ENCODE peak calls at places on chromosome 11, in six cellular contexts. Y, J, L, S, K and H are unnamed samples.

GRCh38 chr11:123174196-123175183 is 20.6 kb downstream of the CLMP start:
- DNase-seq in Y (no peak), J (no peak), L (no peak), S (no peak), K (peak; percentile 72), H (peak; percentile 68)

GRCh38 chr11:94671553-94672366 is 96.4 kb upstream of the AMOTL1 start:
- DNase-seq in Y (no peak), J (no peak), L (no peak), S (no peak), K (peak; percentile 24), H (no peak)

GRCh38 chr11:47443028-47443700 is 5.8 kb downstream of the RAPSN start:
- DNase-seq in Y (no peak), J (no peak), L (no peak), S (no peak), K (no peak), H (no peak)

GRCh38 chr11:7332962-7333361 is 81.3 kb downstream of the SYT9 start:
- DNase-seq in Y (no peak), J (no peak), L (no peak), S (no peak), K (no peak), H (no peak)

GRCh38 chr11:32893091-32893946 is 708 bp downstream of the QSER1 start:
- DNase-seq in Y (peak; percentile 36), J (no peak), L (peak; percentile 64), S (peak; percentile 79), K (peak; percentile 50), H (peak; percentile 75)

GRCh38 chr11:63869171-63869591 is 30.3 kb downstream of the MARK2 start:
- DNase-seq in Y (no peak), J (no peak), L (no peak), S (no peak), K (no peak), H (no peak)

GRCh38 chr11:125407046-125407445 is 89.0 kb downstream of the FEZ1 start:
- DNase-seq in Y (no peak), J (no peak), L (no peak), S (no peak), K (no peak), H (no peak)

GRCh38 chr11:28618426-28618825 is 510.2 kb downstream of the METTL15 start:
- DNase-seq in Y (no peak), J (no peak), L (no peak), S (no peak), K (no peak), H (no peak)

GRCh38 chr11:1375161-1375954 is 14.4 kb upstream of the BRSK2 start:
- DNase-seq in Y (no peak), J (no peak), L (no peak), S (no peak), K (no peak), H (peak; percentile 18)

GRCh38 chr11:125990244-125990643 is 44.4 kb downstream of the VSIG10L2 start:
- DNase-seq in Y (no peak), J (no peak), L (no peak), S (no peak), K (no peak), H (no peak)

GRCh38 chr11:876550-876949 is 33.9 kb downstream of the TSPAN4 start:
- DNase-seq in Y (peak; percentile 70), J (no peak), L (no peak), S (no peak), K (peak; percentile 63), H (peak; percentile 78)

GRCh38 chr11:629237-629583 is 2.2 kb upstream of the SCT start:
- DNase-seq in Y (no peak), J (no peak), L (no peak), S (no peak), K (no peak), H (no peak)

GRCh38 chr11:84408946-84409411 is 1122.8 kb upstream of the CCDC90B start:
- DNase-seq in Y (no peak), J (no peak), L (no peak), S (no peak), K (no peak), H (no peak)

GRCh38 chr11:58938398-58938797 is 890 bp upstream of the GLYATL1 start:
- DNase-seq in Y (no peak), J (no peak), L (no peak), S (no peak), K (no peak), H (no peak)

GRCh38 chr11:95074806-95075563 is 8.3 kb downstream of the SRSF8 start:
- DNase-seq in Y (peak; percentile 78), J (no peak), L (no peak), S (peak; percentile 50), K (peak; percentile 63), H (peak; percentile 82)

GRCh38 chr11:27395556-27396258 is 32.7 kb upstream of the CCDC34 start:
- DNase-seq in Y (no peak), J (peak; percentile 48), L (no peak), S (no peak), K (no peak), H (no peak)

GRCh38 chr11:74684661-74685060 is 46.6 kb downstream of the CHRDL2 start:
- DNase-seq in Y (no peak), J (no peak), L (no peak), S (peak; percentile 9), K (no peak), H (no peak)

GRCh38 chr11:23206736-23207336 is 346.6 kb upstream of the CCDC179 start:
- DNase-seq in Y (no peak), J (no peak), L (no peak), S (no peak), K (no peak), H (no peak)

GRCh38 chr11:68142028-68142412 is 20.8 kb upstream of the CHKA start:
- DNase-seq in Y (no peak), J (no peak), L (peak; percentile 19), S (no peak), K (no peak), H (no peak)

GRCh38 chr11:68143310-68143689 is 22.1 kb upstream of the CHKA start:
- DNase-seq in Y (no peak), J (no peak), L (no peak), S (no peak), K (no peak), H (no peak)

GRCh38 chr11:68140496-68141246 is 19.5 kb upstream of the CHKA start:
- DNase-seq in Y (no peak), J (no peak), L (no peak), S (no peak), K (no peak), H (no peak)

GRCh38 chr11:68142441-68143309 is 21.5 kb upstream of the CHKA start:
- DNase-seq in Y (no peak), J (no peak), L (no peak), S (no peak), K (no peak), H (no peak)

DNA sequence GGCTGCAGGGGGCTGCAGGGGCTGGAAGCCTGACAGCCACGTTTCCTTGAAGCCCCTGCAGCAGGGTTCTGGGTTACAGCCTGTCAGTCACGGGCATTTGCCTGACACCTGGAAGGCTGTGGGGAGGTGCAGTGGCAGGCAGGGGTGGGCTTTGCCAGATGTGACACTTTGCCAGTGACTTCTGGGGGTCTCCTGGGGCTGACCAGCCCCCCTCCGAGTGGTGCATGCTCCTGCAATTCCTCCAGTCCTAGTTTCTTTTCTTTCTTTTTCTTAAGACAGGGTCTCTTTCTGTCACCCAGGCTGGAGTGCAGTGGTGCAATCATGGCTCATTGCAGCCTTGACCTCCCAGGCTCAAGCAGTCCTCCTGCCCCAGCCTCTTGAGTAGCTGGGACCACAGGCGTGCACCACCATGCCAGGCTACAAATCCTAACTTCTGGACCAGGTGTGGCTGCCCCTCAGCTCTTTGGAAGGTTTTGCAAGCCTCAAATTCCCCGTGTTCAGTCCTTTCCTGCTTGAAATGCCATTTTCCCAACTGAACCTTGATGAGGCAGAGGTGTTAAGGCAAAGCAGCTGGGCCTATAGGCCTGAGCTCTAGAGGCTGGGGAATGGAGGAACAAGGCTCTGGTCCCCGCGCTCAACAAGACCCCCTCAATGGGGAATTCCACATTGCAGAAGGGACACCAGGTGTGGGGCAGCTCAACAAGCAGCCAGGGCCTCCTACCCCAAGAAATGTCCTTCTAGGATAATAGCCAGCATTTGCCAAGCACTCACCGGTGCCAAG is 20.2 kb upstream of the CHKA start:
- DNase-seq in Y (no peak), J (no peak), L (no peak), S (no peak), K (no peak), H (no peak)
- H3K27ac ChIP-seq in Y (no peak overlapping the region), J (peak overlapping the region; percentile 37), L (no peak overlapping the region), S (no peak overlapping the region), K (no peak overlapping the region), H (no peak overlapping the region)

GRCh38 chr11:3115321-3115720 is 49.8 kb downstream of the OSBPL5 start:
- DNase-seq in Y (no peak), J (no peak), L (no peak), S (no peak), K (no peak), H (no peak)
- H3K9me3 ChIP-seq in Y (peaks cover 14% of the 10 kb centered on the region), J (peaks cover 25% of the 10 kb centered on the region), L (no peaks in the 10 kb centered on the region), S (no peaks in the 10 kb centered on the region), K (no peaks in the 10 kb centered on the region), H (no peaks in the 10 kb centered on the region)

DNA sequence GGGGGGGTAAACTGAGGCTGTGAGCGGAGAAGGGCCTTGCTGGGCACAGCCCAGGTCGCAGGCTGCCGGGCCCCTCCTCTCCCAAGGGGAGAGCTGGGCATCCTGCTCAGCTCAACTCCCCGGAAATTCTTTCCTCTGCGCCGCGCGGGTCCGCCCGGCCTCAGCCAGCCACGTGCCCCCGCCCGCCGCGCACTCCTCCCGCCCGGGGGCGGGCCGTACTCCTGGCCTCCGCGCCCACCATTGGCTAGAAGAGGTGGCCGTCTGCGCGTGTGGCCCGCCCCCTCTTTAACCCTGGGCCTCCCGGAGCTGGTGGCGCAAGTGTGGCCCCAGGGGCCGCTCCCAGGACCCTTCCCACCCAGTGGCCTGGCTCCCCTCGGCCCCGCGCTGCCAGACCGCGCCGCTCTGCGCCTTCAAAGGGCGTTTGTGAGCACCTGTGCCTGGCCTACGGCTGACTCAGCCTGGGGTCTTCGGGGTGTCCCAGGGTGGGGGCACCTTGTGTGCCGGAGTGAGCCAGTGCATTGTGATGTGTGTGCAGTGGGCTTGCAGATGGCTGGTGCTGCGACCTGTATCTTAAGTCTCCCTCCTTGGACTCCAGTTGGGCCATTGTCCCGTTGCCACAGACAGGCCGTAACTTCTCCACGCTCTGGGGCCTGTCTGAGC is 2.0 kb downstream of the MRGPRF start:
- DNase-seq in Y (peak; percentile 72), J (no peak), L (peak; percentile 24), S (peak; percentile 91), K (peak; percentile 82), H (peak; percentile 94)
- H3K4me3 ChIP-seq in Y (peak overlapping the region; percentile 66), J (no peak overlapping the region), L (no peak overlapping the region), S (peak overlapping the region; percentile 67), K (peak overlapping the region; percentile 53), H (peak overlapping the region; percentile 33)

DNA sequence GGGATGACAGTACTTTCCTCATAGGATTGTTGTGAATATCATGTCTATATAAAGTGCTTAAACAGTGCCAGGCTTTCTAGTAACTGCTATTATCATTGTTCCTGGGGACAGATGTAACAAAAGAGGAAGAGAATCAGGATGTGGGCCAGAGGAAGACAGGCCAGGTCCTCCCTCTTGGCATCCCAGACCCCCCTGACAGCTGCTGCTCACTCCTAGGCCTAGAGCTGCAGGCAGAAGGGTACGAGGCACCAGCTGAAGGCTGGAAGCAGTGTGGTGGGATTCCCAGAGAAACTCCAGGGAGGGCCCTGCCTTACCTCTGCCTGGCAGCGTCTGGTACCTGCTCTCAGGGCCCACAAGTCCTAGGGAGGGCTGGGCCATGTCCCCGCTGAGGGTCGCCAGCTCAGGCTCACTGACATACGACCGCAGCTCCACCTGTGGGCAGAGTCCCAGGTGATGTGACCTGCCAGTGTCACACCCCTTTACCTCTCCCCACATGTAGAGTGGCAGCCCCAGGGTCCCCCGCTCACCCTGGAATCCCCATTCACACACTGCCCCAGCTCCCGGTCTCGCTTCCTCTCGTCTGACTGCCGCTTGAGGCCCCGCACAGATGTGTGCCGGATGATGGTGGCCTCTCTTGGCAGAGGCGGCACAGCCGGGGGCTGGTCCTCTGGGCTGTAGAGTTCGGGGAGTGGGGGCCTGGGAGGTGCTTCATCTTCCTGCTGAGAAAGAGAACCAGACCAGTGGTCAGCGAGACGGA is 52.2 kb downstream of the C11orf58 start:
- DNase-seq in Y (no peak), J (no peak), L (no peak), S (no peak), K (no peak), H (no peak)
- H3K27ac ChIP-seq in Y (peak overlapping the region; percentile 67), J (no peak overlapping the region), L (no peak overlapping the region), S (no peak overlapping the region), K (no peak overlapping the region), H (no peak overlapping the region)

GRCh38 chr11:106216281-106216680 is 138.8 kb downstream of the AASDHPPT start:
- DNase-seq in Y (peak; percentile 42), J (no peak), L (no peak), S (no peak), K (peak; percentile 10), H (no peak)
- H3K9me3 ChIP-seq in Y (peaks cover 15% of the 10 kb centered on the region), J (no peaks in the 10 kb centered on the region), L (no peaks in the 10 kb centered on the region), S (no peaks in the 10 kb centered on the region), K (no peaks in the 10 kb centered on the region), H (no peaks in the 10 kb centered on the region)